ENCODE peak calls at places on chromosomes 13 and 19, in ten cellular contexts. P is stimulated activated CD8-positive, alpha-beta memory T cell treated with anti-CD3 and anti-CD28 coated beads, Interleukin-15, amount 100 ng/mL, for 4 hours; U is effector memory CD8-positive, alpha-beta T cell; W is D341Med; O is NCI-H524 treated with DMSO at 0.1 percent for 48 hours; X is coronary artery; A is iris pigment epithelial cell; R is SK-N-SH; J is stimulated activated CD4-positive, alpha-beta T cell treated with anti-CD3 and anti-CD28 coated beads, Interleukin-12 subunit alpha, Interleukin-12 subunit beta, amount 100 ng/mL, for 4 hours; S is aorta. V is an unnamed sample.

GRCh38 chr19:13154911-13155471 is 4.8 kb downstream of the IER2 start:
- DNase-seq in P (peak; percentile 64), U (peak; percentile 72), W (no peak), O (no peak), X (peak; percentile 88), A (peak; percentile 67), R (peak; percentile 61), J (peak; percentile 75), S (peak; percentile 90), V (peak; percentile 28)

GRCh38 chr13:104140557-104140956 is 1074.3 kb upstream of the SLC10A2 start:
- DNase-seq in P (no peak), U (no peak), W (no peak), O (no peak), X (no peak), A (peak; percentile 79), R (no peak), J (no peak), S (no peak), V (no peak)

GRCh38 chr19:55688422-55689218 is 13.6 kb downstream of the EPN1 start:
- DNase-seq in P (no peak), U (no peak), W (no peak), O (no peak), X (no peak), A (no peak), R (no peak), J (no peak), S (peak; percentile 61), V (peak; percentile 28)

GRCh38 chr13:111384441-111385181 is 64.2 kb downstream of the TEX29 start:
- DNase-seq in P (no peak), U (no peak), W (no peak), O (no peak), X (no peak), A (no peak), R (no peak), J (no peak), S (no peak), V (no peak)

GRCh38 chr19:46926201-46927071 is 65.6 kb downstream of the ARHGAP35 start:
- DNase-seq in P (no peak), U (no peak), W (no peak), O (no peak), X (no peak), A (no peak), R (no peak), J (no peak), S (no peak), V (no peak)

GRCh38 chr13:44096906-44097305 is 217.2 kb downstream of the LACC1 start:
- DNase-seq in P (no peak), U (no peak), W (no peak), O (no peak), X (no peak), A (no peak), R (no peak), J (no peak), S (no peak), V (no peak)

GRCh38 chr13:44238011-44238421 is 135.6 kb upstream of the SERP2 start:
- DNase-seq in P (no peak), U (no peak), W (no peak), O (peak; percentile 29), X (no peak), A (no peak), R (peak; percentile 79), J (no peak), S (no peak), V (no peak)

GRCh38 chr19:16506961-16507360 is 10.8 kb downstream of the C19orf44 start:
- DNase-seq in P (no peak), U (no peak), W (no peak), O (no peak), X (no peak), A (no peak), R (no peak), J (no peak), S (no peak), V (no peak)

GRCh38 chr19:53424968-53425597 is 6.7 kb upstream of the ZNF761 start:
- DNase-seq in P (peak; percentile 25), U (peak; percentile 56), W (peak; percentile 79), O (no peak), X (peak; percentile 76), A (peak; percentile 69), R (peak; percentile 76), J (peak; percentile 61), S (peak; percentile 85), V (peak; percentile 73)

GRCh38 chr13:42066542-42066941 is 18.1 kb downstream of the DGKH start:
- DNase-seq in P (no peak), U (no peak), W (no peak), O (no peak), X (no peak), A (peak; percentile 99), R (no peak), J (no peak), S (no peak), V (no peak)

GRCh38 chr13:19345916-19346422 is 164.3 kb upstream of the TUBA3C start:
- DNase-seq in P (no peak), U (no peak), W (no peak), O (no peak), X (no peak), A (no peak), R (peak; percentile 11), J (no peak), S (no peak), V (no peak)

GRCh38 chr19:16106121-16106520 is 5.6 kb upstream of the RAB8A start:
- DNase-seq in P (no peak), U (no peak), W (no peak), O (no peak), X (no peak), A (peak; percentile 46), R (no peak), J (no peak), S (no peak), V (no peak)

GRCh38 chr19:16814526-16815100 is 14.6 kb upstream of the SIN3B start:
- DNase-seq in P (no peak), U (no peak), W (no peak), O (no peak), X (no peak), A (peak; percentile 53), R (no peak), J (no peak), S (no peak), V (no peak)

GRCh38 chr19:7394728-7395359 is 46.1 kb downstream of the ARHGEF18 start:
- DNase-seq in P (peak; percentile 85), U (peak; percentile 92), W (peak; percentile 98), O (peak; percentile 51), X (peak; percentile 91), A (peak; percentile 83), R (peak; percentile 99), J (peak; percentile 84), S (peak; percentile 97), V (peak; percentile 85)

GRCh38 chr13:112931028-112931934 is 37.7 kb upstream of the MCF2L start:
- DNase-seq in P (no peak), U (no peak), W (peak; percentile 67), O (peak; percentile 14), X (no peak), A (peak; percentile 76), R (peak; percentile 71), J (no peak), S (no peak), V (peak; percentile 88)

GRCh38 chr19:41327499-41328156 is 17.7 kb downstream of the CCDC97 start:
- DNase-seq in P (peak; percentile 86), U (peak; percentile 94), W (no peak), O (no peak), X (no peak), A (peak; percentile 59), R (peak; percentile 44), J (peak; percentile 79), S (peak; percentile 86), V (no peak)

GRCh38 chr19:22608441-22608840 is 25.7 kb upstream of the ZNF492 start:
- DNase-seq in P (no peak), U (no peak), W (no peak), O (no peak), X (peak; percentile 58), A (no peak), R (no peak), J (no peak), S (no peak), V (no peak)

GRCh38 chr19:46634656-46635218 is 1.3 kb downstream of the GNG8 start:
- DNase-seq in P (no peak), U (no peak), W (no peak), O (peak; percentile 27), X (no peak), A (no peak), R (no peak), J (no peak), S (no peak), V (peak; percentile 86)

GRCh38 chr13:39401091-39401647 is 201.8 kb downstream of the LHFPL6 start:
- DNase-seq in P (no peak), U (no peak), W (no peak), O (no peak), X (no peak), A (no peak), R (no peak), J (no peak), S (no peak), V (no peak)

GRCh38 chr13:77745784-77746183 is 48.3 kb downstream of the SLAIN1 start:
- DNase-seq in P (no peak), U (no peak), W (no peak), O (no peak), X (no peak), A (no peak), R (no peak), J (no peak), S (no peak), V (no peak)

GRCh38 chr19:42241279-42241678 is 1.1 kb downstream of the GSK3A start:
- DNase-seq in P (no peak), U (no peak), W (no peak), O (no peak), X (no peak), A (no peak), R (no peak), J (no peak), S (no peak), V (no peak)

GRCh38 chr19:12578641-12579040 is 27.4 kb upstream of the ZNF564 start:
- DNase-seq in P (no peak), U (no peak), W (no peak), O (no peak), X (no peak), A (no peak), R (no peak), J (no peak), S (peak; percentile 14), V (no peak)

GRCh38 chr19:55913643-55914268 is 18.4 kb downstream of the NLRP13 start:
- DNase-seq in P (no peak), U (no peak), W (peak; percentile 51), O (no peak), X (no peak), A (no peak), R (peak; percentile 23), J (no peak), S (no peak), V (no peak)

GRCh38 chr13:28585557-28585956 is 73.4 kb upstream of the POMP start:
- DNase-seq in P (no peak), U (no peak), W (no peak), O (no peak), X (no peak), A (peak; percentile 51), R (no peak), J (no peak), S (no peak), V (no peak)

GRCh38 chr13:27954406-27954851 is 14.7 kb downstream of the CDX2 start:
- DNase-seq in P (no peak), U (no peak), W (no peak), O (no peak), X (no peak), A (peak; percentile 32), R (peak; percentile 34), J (no peak), S (no peak), V (peak; percentile 69)

GRCh38 chr13:110399801-110400200 is 92.7 kb downstream of the COL4A2 start:
- DNase-seq in P (no peak), U (no peak), W (no peak), O (no peak), X (no peak), A (peak; percentile 85), R (no peak), J (no peak), S (no peak), V (no peak)

GRCh38 chr19:2270157-2270571 is 11.8 kb downstream of the PEAK3 start:
- DNase-seq in P (no peak), U (no peak), W (no peak), O (no peak), X (no peak), A (no peak), R (no peak), J (peak; percentile 38), S (peak; percentile 89), V (no peak)

GRCh38 chr19:49613374-49613773 is 22.4 kb downstream of the PRR12 start:
- DNase-seq in P (no peak), U (no peak), W (no peak), O (no peak), X (no peak), A (peak; percentile 30), R (no peak), J (no peak), S (no peak), V (no peak)

V was measured in WERI-Rb-1.